ENCODE peak calls at places on chromosomes 16 and 17, in eight cellular contexts. P is mammary epithelial cell, B is HepG2, K is fibroblast of lung, J is MM.1S, A is PC-9, X is GM23338, D is HCT116. L is an unnamed sample.

GRCh38 chr16:1159973-1160772 is 7.3 kb downstream of the CACNA1H start:
- DNase-seq in J (no peak), A (peak), X (no peak), B (peak), P (peak), D (no peak), K (no peak), L (no peak)

GRCh38 chr16:9115277-9115676 is 23.8 kb downstream of the HAPSTR1 start:
- DNase-seq in A (peak), K (peak), J (no peak), B (no peak), X (no peak), P (peak), D (no peak), L (peak)

GRCh38 chr16:83110221-83110768 is 483.5 kb downstream of the CDH13 start:
- DNase-seq in D (no peak), B (no peak), P (no peak), X (no peak), K (no peak), A (no peak), J (no peak), L (no peak)

GRCh38 chr16:84254080-84254479 is 14.3 kb upstream of the KCNG4 start:
- DNase-seq in X (no peak), P (no peak), K (no peak), B (no peak), D (no peak), A (no peak), J (no peak), L (no peak)

GRCh38 chr17:75733471-75733870 is 12.2 kb downstream of the ITGB4 start:
- DNase-seq in X (no peak), P (no peak), A (no peak), D (no peak), J (no peak), K (no peak), B (no peak), L (no peak)

GRCh38 chr16:65249768-65250167 is 127.9 kb upstream of the CDH11 start:
- DNase-seq in X (peak), P (no peak), D (no peak), J (no peak), B (no peak), A (no peak), K (peak), L (peak)

GRCh38 chr16:51166116-51166515 is 15.0 kb upstream of the SALL1 start:
- DNase-seq in X (no peak), J (no peak), A (no peak), P (no peak), B (no peak), K (no peak), D (no peak), L (no peak)

GRCh38 chr17:14352139-14352538 is 51.3 kb downstream of the HS3ST3B1 start:
- DNase-seq in P (no peak), K (no peak), J (no peak), X (no peak), B (no peak), A (no peak), D (no peak), L (no peak)

GRCh38 chr17:13727441-13728171 is 125.9 kb upstream of the HS3ST3A1 start:
- DNase-seq in J (no peak), P (peak), X (no peak), B (no peak), A (no peak), D (no peak), K (peak), L (peak)

GRCh38 chr16:15874745-15875314 is 13.6 kb downstream of the CEP20 start:
- DNase-seq in B (peak), K (peak), J (no peak), X (peak), P (peak), A (peak), D (peak), L (peak)

GRCh38 chr16:67541391-67542263 is 13.0 kb downstream of the RIPOR1 start:
- DNase-seq in J (no peak), X (no peak), B (no peak), D (no peak), P (no peak), K (peak), A (peak), L (no peak)

GRCh38 chr17:82974136-82974952 is 105.1 kb upstream of the METRNL start:
- DNase-seq in A (no peak), K (no peak), P (no peak), B (no peak), X (no peak), D (no peak), J (no peak), L (no peak)

GRCh38 chr16:51392651-51393187 is 241.6 kb upstream of the SALL1 start:
- DNase-seq in D (no peak), K (peak), B (no peak), A (no peak), J (no peak), P (peak), X (peak), L (peak)

GRCh38 chr16:1293921-1294656 is 15.3 kb upstream of the UBE2I start:
- DNase-seq in B (no peak), A (peak), K (peak), J (no peak), X (no peak), D (no peak), P (no peak), L (no peak)

GRCh38 chr16:4415538-4416199 is 727 bp downstream of the CORO7 start:
- DNase-seq in B (peak), D (no peak), J (peak), A (peak), K (peak), P (no peak), X (peak), L (no peak)

GRCh38 chr16:79143026-79143425 is 457.5 kb downstream of the MAF start:
- DNase-seq in D (no peak), A (no peak), X (peak), K (no peak), B (no peak), P (no peak), J (no peak), L (no peak)

GRCh38 chr17:48160177-48160967 is 52.8 kb downstream of the SNX11 start:
- DNase-seq in J (no peak), D (no peak), K (no peak), X (peak), P (no peak), B (no peak), A (no peak), L (no peak)

GRCh38 chr17:41082565-41083136 is 1.3 kb upstream of the KRTAP4-7 start:
- DNase-seq in J (no peak), B (no peak), D (no peak), X (no peak), P (peak), A (no peak), K (peak), L (peak)

GRCh38 chr16:64236351-64236750 is 885.5 kb downstream of the CDH11 start:
- DNase-seq in P (no peak), K (peak), J (no peak), D (no peak), B (no peak), A (no peak), X (no peak), L (no peak)

GRCh38 chr16:84459941-84460405 is 44.5 kb downstream of the MEAK7 start:
- DNase-seq in K (no peak), X (no peak), B (no peak), J (no peak), A (no peak), D (no peak), P (no peak), L (no peak)

GRCh38 chr17:34503804-34504203 is 75.6 kb upstream of the TMEM132E start:
- DNase-seq in A (no peak), B (no peak), X (no peak), K (no peak), P (no peak), J (peak), D (no peak), L (no peak)

GRCh38 chr16:20944861-20945390 is 44.4 kb downstream of the LYRM1 start:
- DNase-seq in K (peak), A (no peak), B (peak), X (peak), J (peak), D (no peak), P (peak), L (peak)

GRCh38 chr16:27330542-27330941 is 16.8 kb downstream of the IL4R start:
- DNase-seq in X (no peak), D (no peak), K (peak), B (no peak), P (peak), J (no peak), A (no peak), L (peak)

GRCh38 chr17:7445011-7445927 is at the start of gene CHRNB1:
- DNase-seq in X (peak), B (peak), D (peak), P (no peak), J (no peak), A (peak), K (peak), L (no peak)

GRCh38 chr17:47882695-47883588 is 13.1 kb upstream of the SP2 start:
- DNase-seq in P (no peak), X (no peak), J (no peak), D (no peak), K (no peak), B (no peak), A (no peak), L (no peak)

GRCh38 chr16:53090591-53091507 is 36.1 kb downstream of the CHD9 start:
- DNase-seq in B (peak), A (no peak), J (peak), P (peak), D (no peak), X (no peak), K (peak), L (peak)

GRCh38 chr16:2821483-2822157 is 4.6 kb downstream of the PRSS21 start:
- DNase-seq in D (no peak), B (no peak), P (no peak), K (no peak), J (no peak), X (no peak), A (no peak), L (no peak)

GRCh38 chr17:29148790-29149430 is 31.3 kb downstream of the MYO18A start:
- DNase-seq in D (peak), X (peak), A (peak), P (peak), J (peak), K (peak), B (peak), L (peak)

DNA sequence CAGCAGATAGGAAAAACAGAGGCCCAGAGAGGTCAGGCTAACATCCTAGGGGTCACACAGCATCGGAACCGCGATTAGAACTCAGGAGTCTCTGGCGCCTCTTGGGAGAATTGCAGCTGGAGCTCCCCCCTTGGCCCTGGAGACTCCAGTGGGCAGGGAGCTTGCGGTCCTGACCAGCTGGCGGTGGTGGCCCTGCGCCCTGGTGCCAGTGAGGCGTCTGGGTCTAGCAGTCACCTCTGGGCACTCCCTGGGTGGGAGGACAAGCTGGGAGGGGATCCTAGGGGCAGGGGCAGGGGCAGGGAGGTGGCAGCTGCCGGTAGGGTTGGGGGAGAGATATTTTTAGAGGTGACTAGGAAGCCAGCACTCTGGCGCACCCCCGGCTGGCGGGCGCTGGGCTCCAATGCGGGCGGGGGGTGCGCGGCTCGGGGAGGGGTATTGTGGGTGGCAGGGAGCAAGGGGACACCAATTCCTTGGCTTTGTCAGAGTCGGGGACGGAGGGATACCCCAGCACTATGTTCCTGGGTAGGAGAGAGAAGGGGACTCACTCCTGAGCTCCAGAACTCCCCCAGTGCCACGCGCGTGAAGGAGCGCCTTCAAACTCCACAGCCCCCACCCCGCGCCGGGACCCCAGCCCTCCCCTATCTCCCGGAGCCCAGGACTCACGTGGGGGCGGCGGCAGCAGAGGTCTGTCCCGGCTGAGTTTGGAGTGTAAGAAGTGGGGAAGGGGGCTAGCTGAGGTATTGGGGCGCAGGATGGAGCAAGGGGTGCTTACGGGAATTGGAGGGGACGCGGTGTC is 584 bp downstream of the PHOSPHO1 start:
- DNase-seq in D (no peak), A (no peak), X (peak), K (no peak), J (no peak), P (no peak), B (no peak), L (no peak)
- TF ChIP-seq EZH2 in D (no peak), A (no peak), X (no peak), K (no peak), J (no peak), P (no peak), B (no peak), L (no peak)

GRCh38 chr17:77398274-77398673 is 257.5 kb downstream of the SEC14L1 start:
- DNase-seq in A (no peak), D (no peak), B (no peak), X (no peak), K (no peak), P (no peak), J (no peak), L (no peak)
- H3K4me2 ChIP-seq in A (no peak), D (no peak), B (no peak), X (no peak), K (no peak), P (no peak), J (no peak), L (no peak)

GRCh38 chr16:17177242-17177967 is 293.4 kb downstream of the XYLT1 start:
- DNase-seq in A (no peak), D (no peak), K (peak), B (no peak), J (no peak), X (no peak), P (peak), L (peak)
- TF ChIP-seq EZH2 in A (no peak), D (no peak), K (no peak), B (no peak), J (no peak), X (no peak), P (no peak), L (no peak)

GRCh38 chr16:49280861-49281331 is 742 bp downstream of the CBLN1 start:
- DNase-seq in A (no peak), D (no peak), K (no peak), B (no peak), J (no peak), P (no peak), X (no peak), L (no peak)

GRCh38 chr16:49280022-49280741 is 1.5 kb downstream of the CBLN1 start:
- DNase-seq in P (no peak), K (no peak), D (no peak), B (no peak), X (peak), J (peak), A (no peak), L (no peak)

GRCh38 chr16:49278567-49278827 is 3.1 kb downstream of the CBLN1 start:
- DNase-seq in D (no peak), J (no peak), B (no peak), X (no peak), K (no peak), A (no peak), P (no peak), L (no peak)

GRCh38 chr16:49277766-49278566 is 3.7 kb downstream of the CBLN1 start:
- DNase-seq in D (no peak), X (peak), J (no peak), P (no peak), K (no peak), A (no peak), B (no peak), L (no peak)

DNA sequence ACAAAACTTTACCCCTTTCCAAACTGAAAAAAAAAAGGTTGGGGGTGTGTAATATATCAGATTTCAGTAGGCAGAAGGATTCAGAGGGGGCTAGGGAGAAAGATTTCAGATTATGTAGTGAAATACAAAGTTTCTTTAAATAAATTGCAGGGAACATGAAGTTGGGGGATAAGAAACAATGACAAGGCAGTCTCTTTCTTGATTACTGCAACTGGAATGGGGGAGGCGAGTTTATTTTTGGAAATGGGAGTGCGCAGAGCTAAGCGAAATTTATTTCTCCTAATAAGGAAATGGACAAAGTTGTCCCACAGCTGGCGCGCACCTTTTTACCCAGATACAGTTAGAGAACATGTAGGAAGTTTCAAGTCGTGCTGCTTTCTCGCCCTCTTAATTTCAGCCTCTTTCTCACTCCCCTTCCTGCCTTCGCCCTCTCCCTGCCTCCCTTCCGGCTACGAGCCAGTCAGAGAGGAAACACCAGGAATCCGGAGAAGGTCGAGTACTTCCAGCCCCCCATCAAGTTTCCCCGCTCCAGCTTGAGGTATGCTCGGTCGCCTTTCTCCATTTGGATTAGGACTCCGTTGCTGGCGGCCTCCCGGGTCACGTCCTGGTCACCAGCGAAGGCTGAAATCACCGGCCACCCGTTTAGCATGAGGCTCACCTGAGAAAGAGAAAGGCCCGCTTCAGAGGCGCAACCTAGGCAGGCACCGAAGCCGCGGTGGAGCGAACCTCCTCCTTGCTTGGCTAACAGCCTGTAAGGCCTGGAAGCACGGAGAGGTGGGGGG is 2.5 kb downstream of the CBLN1 start:
- DNase-seq in D (no peak), B (no peak), X (peak), P (no peak), A (no peak), J (no peak), K (no peak), L (no peak)
- H3K4me2 ChIP-seq in D (no peak), B (no peak), X (peak), P (no peak), A (no peak), J (peak), K (no peak), L (no peak)

GRCh38 chr16:85626191-85626951 is 13.2 kb downstream of the GSE1 start:
- DNase-seq in A (no peak), D (no peak), J (no peak), B (no peak), X (peak), P (no peak), K (no peak), L (no peak)

GRCh38 chr16:85629326-85629725 is 16.2 kb downstream of the GSE1 start:
- DNase-seq in A (no peak), B (no peak), K (no peak), D (no peak), X (no peak), P (no peak), J (no peak), L (no peak)

GRCh38 chr16:85628651-85629050 is 15.5 kb downstream of the GSE1 start:
- DNase-seq in A (no peak), K (no peak), X (no peak), B (no peak), P (no peak), J (no peak), D (no peak), L (no peak)

GRCh38 chr16:85627102-85627834 is 14.1 kb downstream of the GSE1 start:
- DNase-seq in X (no peak), K (no peak), B (no peak), A (no peak), P (no peak), D (no peak), J (no peak), L (no peak)

GRCh38 chr16:85627835-85628556 is 14.9 kb downstream of the GSE1 start:
- DNase-seq in A (no peak), K (no peak), B (no peak), X (no peak), D (no peak), P (no peak), J (no peak), L (no peak)
- TF ChIP-seq EZH2 in A (no peak), K (no peak), B (no peak), X (no peak), D (no peak), P (no peak), J (no peak), L (no peak)

GRCh38 chr17:65733314-65733713 is 171.9 kb upstream of the AXIN2 start:
- DNase-seq in K (no peak), B (no peak), A (no peak), X (no peak), P (no peak), D (no peak), J (no peak), L (no peak)

GRCh38 chr17:65727243-65727642 is 165.8 kb upstream of the AXIN2 start:
- DNase-seq in B (no peak), D (no peak), K (no peak), J (no peak), A (no peak), P (no peak), X (no peak), L (no peak)

GRCh38 chr17:65727832-65728231 is 166.4 kb upstream of the AXIN2 start:
- DNase-seq in J (no peak), K (no peak), D (no peak), A (no peak), B (no peak), P (no peak), X (no peak), L (no peak)

GRCh38 chr17:65729207-65729606 is 167.8 kb upstream of the AXIN2 start:
- DNase-seq in D (no peak), A (no peak), X (no peak), B (no peak), K (no peak), P (no peak), J (no peak), L (no peak)

DNA sequence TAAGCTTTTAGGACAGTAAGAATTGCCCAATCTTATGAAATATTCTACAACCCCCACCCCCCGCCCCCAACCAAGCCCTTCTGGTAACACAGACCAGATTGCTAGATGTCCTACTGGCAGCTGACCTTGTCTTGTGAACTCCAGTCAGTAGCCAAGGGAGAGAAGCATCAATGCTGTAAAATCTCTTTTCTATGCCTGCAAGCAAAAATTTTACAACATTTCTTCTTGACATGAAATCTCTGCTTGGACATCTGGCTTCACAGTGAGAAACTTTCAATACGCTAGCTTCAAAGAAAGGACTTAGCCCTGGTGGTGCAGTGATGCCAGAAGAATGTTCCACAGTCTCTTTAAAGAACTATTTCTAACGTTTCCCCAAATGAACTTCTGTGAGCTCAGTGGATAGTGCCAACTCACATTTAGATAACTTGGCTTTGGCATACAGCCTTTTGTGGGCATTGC is 169.3 kb upstream of the AXIN2 start:
- DNase-seq in X (no peak), P (no peak), K (no peak), B (no peak), J (no peak), D (no peak), A (no peak), L (no peak)
- H3K4me2 ChIP-seq in X (no peak), P (no peak), K (no peak), B (no peak), J (no peak), D (no peak), A (no peak), L (no peak)